ENCODE peak calls at places on chromosomes 6 and 20, in eight cellular contexts. T is dorsolateral prefrontal cortex; Y is occipital lobe; L is RKO; S is GM03348; V is stimulated activated CD8-positive, alpha-beta memory T cell treated with anti-CD3 and anti-CD28 coated beads, Interleukin-2, amount 100 ng/mL, for 1 hour; D is A172; F is islet precursor cell. O is an unnamed sample.

GRCh38 chr6:13360671-13361540 is 32.6 kb upstream of the TBC1D7 start:
- DNase-seq in T (no peak), Y (no peak), L (no peak), S (no peak), V (no peak), D (peak), F (no peak), O (no peak)

GRCh38 chr20:61643631-61644386 is 391.7 kb downstream of the CDH4 start:
- DNase-seq in T (no peak), Y (no peak), L (no peak), S (no peak), V (no peak), D (no peak), F (no peak), O (no peak)

GRCh38 chr20:44696315-44696714 is 18.9 kb upstream of the CCN5 start:
- DNase-seq in T (no peak), Y (no peak), L (peak), S (no peak), V (no peak), D (no peak), F (no peak), O (no peak)

GRCh38 chr6:136784910-136785746 is 7.1 kb downstream of the MAP3K5 start:
- DNase-seq in T (no peak), Y (no peak), L (no peak), S (no peak), V (no peak), D (no peak), F (no peak), O (no peak)

GRCh38 chr6:113690957-113691656 is 166.0 kb upstream of the MARCKS start:
- DNase-seq in T (no peak), Y (no peak), L (no peak), S (no peak), V (no peak), D (no peak), F (no peak), O (no peak)

GRCh38 chr6:156877126-156877863 is 100.1 kb downstream of the ARID1B start:
- DNase-seq in T (no peak), Y (no peak), L (no peak), S (no peak), V (no peak), D (no peak), F (no peak), O (no peak)

GRCh38 chr20:32113861-32114260 is 4.3 kb downstream of the TM9SF4 start:
- DNase-seq in T (no peak), Y (no peak), L (no peak), S (no peak), V (no peak), D (no peak), F (peak), O (no peak)

GRCh38 chr6:85124472-85125428 is 325.1 kb upstream of the NT5E start:
- DNase-seq in T (no peak), Y (no peak), L (peak), S (peak), V (no peak), D (no peak), F (no peak), O (no peak)

GRCh38 chr6:140671926-140672325 is 1297.5 kb upstream of the CITED2 start:
- DNase-seq in T (no peak), Y (no peak), L (peak), S (no peak), V (no peak), D (peak), F (no peak), O (no peak)

GRCh38 chr6:145809211-145809610 is 5.4 kb downstream of the FBXO30 start:
- DNase-seq in T (no peak), Y (no peak), L (no peak), S (no peak), V (no peak), D (no peak), F (no peak), O (no peak)

GRCh38 chr20:15799871-15800270 is 773.4 kb downstream of the KIF16B start:
- DNase-seq in T (no peak), Y (no peak), L (peak), S (no peak), V (no peak), D (peak), F (no peak), O (no peak)

GRCh38 chr6:43669922-43670622 is 17.5 kb downstream of the MRPS18A start:
- DNase-seq in T (no peak), Y (no peak), L (no peak), S (no peak), V (no peak), D (no peak), F (peak), O (no peak)

GRCh38 chr6:112877134-112878100 is 530.3 kb downstream of the RFPL4B start:
- DNase-seq in T (no peak), Y (no peak), L (peak), S (peak), V (no peak), D (peak), F (peak), O (no peak)

GRCh38 chr20:54382419-54382818 is 93.0 kb upstream of the DOK5 start:
- DNase-seq in T (no peak), Y (no peak), L (no peak), S (no peak), V (no peak), D (no peak), F (no peak), O (no peak)

GRCh38 chr6:6686748-6687601 is 98.5 kb downstream of the LY86 start:
- DNase-seq in T (no peak), Y (no peak), L (peak), S (peak), V (no peak), D (peak), F (peak), O (no peak)

GRCh38 chr20:39338977-39339376 is 376.8 kb downstream of the DHX35 start:
- DNase-seq in T (no peak), Y (no peak), L (peak), S (no peak), V (no peak), D (no peak), F (no peak), O (no peak)

GRCh38 chr6:8080338-8081151 is 16.4 kb upstream of the BLOC1S5 start:
- DNase-seq in T (no peak), Y (no peak), L (no peak), S (peak), V (no peak), D (no peak), F (no peak), O (no peak)

GRCh38 chr6:166375013-166375412 is 7.7 kb downstream of the MPC1 start:
- DNase-seq in T (no peak), Y (no peak), L (no peak), S (no peak), V (no peak), D (no peak), F (no peak), O (no peak)

GRCh38 chr6:89140347-89141159 is 5.3 kb upstream of the PM20D2 start:
- DNase-seq in T (no peak), Y (no peak), L (no peak), S (peak), V (no peak), D (no peak), F (peak), O (no peak)

GRCh38 chr6:170186909-170187668 is 103.8 kb downstream of the DLL1 start:
- DNase-seq in T (no peak), Y (no peak), L (no peak), S (no peak), V (no peak), D (no peak), F (peak), O (no peak)

GRCh38 chr20:22719250-22719649 is 134.9 kb upstream of the FOXA2 start:
- DNase-seq in T (no peak), Y (no peak), L (no peak), S (no peak), V (no peak), D (no peak), F (no peak), O (no peak)

GRCh38 chr6:53330137-53330536 is 18.6 kb downstream of the ELOVL5 start:
- DNase-seq in T (no peak), Y (no peak), L (no peak), S (no peak), V (no peak), D (no peak), F (no peak), O (no peak)

GRCh38 chr6:37643851-37644672 is 53.6 kb downstream of the MDGA1 start:
- DNase-seq in T (no peak), Y (no peak), L (no peak), S (no peak), V (no peak), D (no peak), F (no peak), O (no peak)

GRCh38 chr20:47642624-47643023 is 140.9 kb downstream of the NCOA3 start:
- DNase-seq in T (no peak), Y (no peak), L (no peak), S (no peak), V (no peak), D (no peak), F (no peak), O (no peak)

GRCh38 chr6:38789256-38789655 is 74.1 kb downstream of the DNAH8 start:
- DNase-seq in T (no peak), Y (no peak), L (no peak), S (no peak), V (no peak), D (no peak), F (no peak), O (no peak)

O was measured in D721Med.